ENCODE peak calls at places on chromosomes 16 and 17, in ten cellular contexts. Q is thyroid gland; T is aorta; K is lung; R is Right ventricle myocardium superior; B is AG09319; A is activated CD4-positive, CD25-positive, alpha-beta regulatory T cell; U is NAMALWA; C is hippocampal formation; E is posterior cingulate gyrus. P is an unnamed sample.

GRCh38 chr17:8828517-8828875 is 29.3 kb upstream of the MFSD6L start:
- DNase-seq in U (no peak), T (no peak), A (no peak), Q (no peak), E (no peak), K (no peak), C (no peak), R (no peak), B (no peak), P (no peak)

GRCh38 chr16:52469775-52470174 is 77.2 kb downstream of the TOX3 start:
- DNase-seq in A (no peak), E (no peak), U (no peak), Q (no peak), B (no peak), K (no peak), C (no peak), R (no peak), T (no peak), P (no peak)

GRCh38 chr17:45841883-45842525 is 2.7 kb upstream of the SPPL2C start:
- DNase-seq in U (no peak), T (no peak), Q (no peak), C (no peak), A (no peak), R (no peak), K (no peak), E (no peak), B (no peak), P (no peak)

GRCh38 chr17:32516940-32517711 is 30.3 kb downstream of the CDK5R1 start:
- DNase-seq in Q (no peak), R (no peak), C (no peak), B (no peak), T (no peak), E (no peak), U (no peak), A (no peak), K (no peak), P (no peak)

GRCh38 chr17:57570740-57571344 is 174.3 kb downstream of the CCDC182 start:
- DNase-seq in T (peak; percentile 67), A (no peak), E (no peak), Q (peak; percentile 67), K (no peak), B (no peak), U (no peak), R (peak; percentile 55), C (peak; percentile 29), P (no peak)

GRCh38 chr16:85648782-85649181 is 35.7 kb downstream of the GSE1 start:
- DNase-seq in R (no peak), A (no peak), Q (no peak), U (no peak), K (no peak), T (no peak), B (no peak), C (no peak), E (no peak), P (no peak)

GRCh38 chr16:15907863-15908478 is 19.6 kb upstream of the CEP20 start:
- DNase-seq in K (peak; percentile 31), A (no peak), B (no peak), T (peak; percentile 25), R (no peak), Q (peak; percentile 70), E (no peak), U (peak; percentile 98), C (no peak), P (no peak)

GRCh38 chr17:76354747-76355310 is 1.1 kb upstream of the PRPSAP1 start:
- DNase-seq in B (no peak), C (no peak), A (no peak), R (no peak), U (peak; percentile 31), Q (no peak), E (no peak), T (no peak), K (no peak), P (no peak)

GRCh38 chr17:15289285-15290185 is 24.4 kb upstream of the PMP22 start:
- DNase-seq in A (no peak), Q (no peak), R (no peak), K (no peak), B (no peak), E (no peak), U (no peak), T (no peak), C (no peak), P (no peak)

GRCh38 chr16:70158261-70158939 is 15.2 kb upstream of the CLEC18C start:
- DNase-seq in Q (no peak), B (no peak), A (no peak), U (peak; percentile 11), T (peak; percentile 79), E (no peak), C (no peak), K (no peak), R (no peak), P (no peak)

GRCh38 chr17:81524063-81524864 is 3.9 kb upstream of the FSCN2 start:
- DNase-seq in A (no peak), E (no peak), U (no peak), R (no peak), B (no peak), C (no peak), T (no peak), Q (peak; percentile 59), K (no peak), P (no peak)

GRCh38 chr17:56598471-56598870 is 5.0 kb downstream of the NOG start:
- DNase-seq in U (no peak), Q (no peak), E (no peak), C (no peak), T (no peak), B (no peak), R (no peak), A (no peak), K (no peak), P (no peak)

GRCh38 chr17:77319211-77320031 is 178.7 kb downstream of the SEC14L1 start:
- DNase-seq in E (no peak), C (no peak), U (no peak), A (peak; percentile 22), T (peak; percentile 94), B (peak; percentile 57), R (peak; percentile 86), K (peak; percentile 87), Q (peak; percentile 89), P (peak; percentile 73)

GRCh38 chr16:66273644-66274334 is 92.7 kb upstream of the CDH5 start:
- DNase-seq in E (no peak), C (no peak), T (no peak), A (no peak), K (no peak), R (no peak), Q (no peak), U (no peak), B (no peak), P (no peak)

GRCh38 chr17:2700031-2700490 is 11.5 kb downstream of the CLUH start:
- DNase-seq in T (peak; percentile 71), Q (no peak), U (no peak), B (no peak), E (no peak), A (no peak), C (no peak), R (peak; percentile 20), K (no peak), P (no peak)

GRCh38 chr17:16434662-16435061 is 19.3 kb downstream of the TRPV2 start:
- DNase-seq in Q (no peak), B (no peak), U (no peak), C (no peak), T (no peak), E (no peak), A (no peak), R (no peak), K (no peak), P (no peak)

GRCh38 chr16:55035037-55035436 is 104.4 kb downstream of the IRX5 start:
- DNase-seq in C (no peak), T (no peak), U (peak; percentile 59), R (peak; percentile 48), B (no peak), K (peak; percentile 36), A (no peak), Q (peak; percentile 41), E (no peak), P (no peak)

GRCh38 chr17:48804936-48805411 is 12.1 kb downstream of the TTLL6 start:
- DNase-seq in C (peak; percentile 22), U (peak; percentile 76), R (peak; percentile 61), K (peak; percentile 67), E (peak; percentile 65), T (peak; percentile 85), A (peak; percentile 44), B (no peak), Q (peak; percentile 46), P (no peak)

GRCh38 chr17:21090889-21091618 is 35.7 kb upstream of the DHRS7B start:
- DNase-seq in C (no peak), A (no peak), K (no peak), E (no peak), B (no peak), Q (no peak), U (no peak), R (no peak), T (no peak), P (no peak)

GRCh38 chr17:44655983-44656700 is at the start of gene MEIOC:
- DNase-seq in K (no peak), Q (no peak), U (peak; percentile 78), R (no peak), A (no peak), T (no peak), B (no peak), C (no peak), E (no peak), P (no peak)

GRCh38 chr17:44095647-44096496 is 25.3 kb downstream of the G6PC3 start:
- DNase-seq in B (peak; percentile 77), T (no peak), K (peak; percentile 51), U (peak; percentile 56), Q (peak; percentile 66), C (peak; percentile 61), A (no peak), R (peak; percentile 78), E (peak; percentile 51), P (peak; percentile 86)

GRCh38 chr17:77801545-77802332 is 156.8 kb upstream of the TNRC6C start:
- DNase-seq in C (no peak), E (no peak), B (no peak), A (no peak), R (no peak), T (no peak), U (no peak), Q (no peak), K (no peak), P (no peak)

GRCh38 chr17:14052886-14053615 is 16.3 kb upstream of the COX10 start:
- DNase-seq in R (no peak), Q (no peak), K (no peak), U (no peak), E (no peak), B (no peak), A (no peak), T (no peak), C (no peak), P (no peak)

GRCh38 chr16:29807426-29808218 is 1.3 kb downstream of the MAZ start:
- DNase-seq in K (peak; percentile 91), B (peak; percentile 83), R (peak; percentile 93), T (peak; percentile 95), U (peak; percentile 93), A (peak; percentile 78), C (peak; percentile 76), E (peak; percentile 82), Q (peak; percentile 94), P (peak; percentile 79)

GRCh38 chr16:12801511-12802042 is 2.1 kb downstream of the CPPED1 start:
- DNase-seq in U (no peak), R (no peak), E (no peak), T (no peak), B (peak; percentile 80), C (no peak), Q (no peak), A (no peak), K (peak; percentile 34), P (peak; percentile 91)

GRCh38 chr16:78638371-78638770 is 538.9 kb downstream of the WWOX start:
- DNase-seq in Q (peak; percentile 36), A (no peak), C (no peak), E (no peak), U (no peak), R (no peak), K (no peak), B (no peak), T (no peak), P (no peak)